ENCODE peak calls at places on chromosome 19, in nine cellular contexts. S is foreskin keratinocyte; Q is gastrocnemius medialis; G is left ventricle myocardium inferior; A is heart right ventricle; F is GM06990; V is CD4-positive, alpha-beta T cell; Y is CD8-positive, alpha-beta memory T cell; W is endodermal cell. X is an unnamed sample. For H3K27me3, the result is how much of the 10 kb centered on the place peaks cover.

GRCh38 chr19:11373166-11373884 is 1.1 kb upstream of the SWSAP1 start:
- DNase-seq in S (peak), Q (no peak), G (no peak), A (no peak), F (no peak), V (no peak), Y (no peak), W (peak), X (no peak)

GRCh38 chr19:35717665-35718344 is at the start of gene KMT2B:
- DNase-seq in S (peak), Q (peak), G (no peak), A (no peak), F (peak), V (no peak), Y (no peak), W (no peak), X (no peak)

GRCh38 chr19:8208710-8209110 is 460 bp upstream of the CERS4 start:
- DNase-seq in S (no peak), Q (no peak), G (peak), A (no peak), F (no peak), V (no peak), Y (no peak), W (no peak), X (peak)

GRCh38 chr19:4803736-4804695 is 12.5 kb downstream of the FEM1A start:
- DNase-seq in S (no peak), Q (peak), G (no peak), A (peak), F (peak), V (peak), Y (peak), W (peak), X (no peak)

GRCh38 chr19:8585894-8586750 is 8.9 kb upstream of the MYO1F start:
- DNase-seq in S (no peak), Q (no peak), G (peak), A (no peak), F (no peak), V (peak), Y (peak), W (peak), X (no peak)

GRCh38 chr19:47754206-47755064 is 9.1 kb downstream of the NOP53 start:
- DNase-seq in S (no peak), Q (no peak), G (no peak), A (no peak), F (no peak), V (no peak), Y (no peak), W (no peak), X (peak)

GRCh38 chr19:35714601-35715354 is 3.0 kb upstream of the KMT2B start:
- DNase-seq in S (no peak), Q (no peak), G (no peak), A (no peak), F (no peak), V (no peak), Y (no peak), W (peak), X (no peak)

GRCh38 chr19:6779204-6779603 is 6.7 kb downstream of the VAV1 start:
- DNase-seq in S (no peak), Q (no peak), G (no peak), A (no peak), F (no peak), V (no peak), Y (no peak), W (no peak), X (no peak)

GRCh38 chr19:51712461-51713081 is 11.2 kb downstream of the HAS1 start:
- DNase-seq in S (peak), Q (no peak), G (no peak), A (no peak), F (no peak), V (no peak), Y (no peak), W (peak), X (no peak)

GRCh38 chr19:39813264-39813998 is 20.5 kb downstream of the DYRK1B start:
- DNase-seq in S (no peak), Q (peak), G (no peak), A (no peak), F (no peak), V (no peak), Y (no peak), W (no peak), X (no peak)

GRCh38 chr19:44803442-44804428 is 5.2 kb upstream of the BCAM start:
- DNase-seq in S (no peak), Q (no peak), G (no peak), A (no peak), F (no peak), V (no peak), Y (no peak), W (no peak), X (no peak)

GRCh38 chr19:7456964-7457541 is 31.8 kb downstream of the PEX11G start:
- DNase-seq in S (peak), Q (no peak), G (no peak), A (no peak), F (no peak), V (no peak), Y (no peak), W (no peak), X (no peak)

GRCh38 chr19:12284631-12285030 is 10.1 kb downstream of the ZNF44 start:
- DNase-seq in S (no peak), Q (no peak), G (no peak), A (no peak), F (no peak), V (no peak), Y (no peak), W (no peak), X (no peak)

GRCh38 chr19:1860133-1860775 is 3.1 kb downstream of the KLF16 start:
- DNase-seq in S (no peak), Q (no peak), G (no peak), A (peak), F (no peak), V (peak), Y (no peak), W (peak), X (no peak)

GRCh38 chr19:44142014-44142523 is 715 bp downstream of the ZNF234 start:
- DNase-seq in S (peak), Q (no peak), G (no peak), A (peak), F (no peak), V (no peak), Y (no peak), W (peak), X (no peak)

GRCh38 chr19:5889288-5889971 is 14.2 kb downstream of the NDUFA11 start:
- DNase-seq in S (no peak), Q (no peak), G (no peak), A (no peak), F (no peak), V (no peak), Y (no peak), W (no peak), X (no peak)

GRCh38 chr19:38676023-38676877 is 28.8 kb downstream of the ACTN4 start:
- DNase-seq in S (peak), Q (no peak), G (no peak), A (peak), F (no peak), V (no peak), Y (no peak), W (no peak), X (no peak)

GRCh38 chr19:3710265-3710812 is 2.2 kb downstream of the TJP3 start:
- DNase-seq in S (no peak), Q (peak), G (peak), A (peak), F (no peak), V (no peak), Y (no peak), W (peak), X (no peak)

GRCh38 chr19:18639706-18640105 is 2.9 kb downstream of the KLHL26 start:
- DNase-seq in S (no peak), Q (no peak), G (no peak), A (no peak), F (no peak), V (no peak), Y (no peak), W (no peak), X (no peak)

GRCh38 chr19:6035026-6035425 is 57.1 kb upstream of the RANBP3 start:
- DNase-seq in S (no peak), Q (no peak), G (no peak), A (no peak), F (no peak), V (no peak), Y (no peak), W (no peak), X (no peak)

GRCh38 chr19:58519087-58519354 is 589 bp downstream of the ZBTB45 start:
- DNase-seq in S (peak), Q (peak), G (peak), A (peak), F (no peak), V (peak), Y (peak), W (peak), X (peak)

GRCh38 chr19:43316591-43317319 is 36.7 kb upstream of the CD177 start:
- DNase-seq in S (no peak), Q (no peak), G (no peak), A (no peak), F (no peak), V (no peak), Y (no peak), W (peak), X (no peak)

GRCh38 chr19:8399681-8400188 is 9.6 kb downstream of the RAB11B start:
- DNase-seq in S (no peak), Q (no peak), G (no peak), A (no peak), F (no peak), V (no peak), Y (no peak), W (no peak), X (no peak)

GRCh38 chr19:45423033-45423588 is 606 bp downstream of the ERCC1 start:
- DNase-seq in S (no peak), Q (no peak), G (no peak), A (no peak), F (no peak), V (peak), Y (no peak), W (no peak), X (no peak)

GRCh38 chr19:39104104-39104708 is 20.0 kb downstream of the ACP7 start:
- DNase-seq in S (no peak), Q (no peak), G (no peak), A (no peak), F (no peak), V (no peak), Y (no peak), W (no peak), X (no peak)

GRCh38 chr19:10013316-10013715 is at the start of gene RDH8:
- DNase-seq in S (no peak), Q (no peak), G (no peak), A (no peak), F (no peak), V (no peak), Y (no peak), W (no peak), X (no peak)

GRCh38 chr19:17073869-17074627 is 1.2 kb downstream of the HAUS8 start:
- DNase-seq in S (no peak), Q (no peak), G (no peak), A (no peak), F (peak), V (no peak), Y (no peak), W (peak), X (no peak)

GRCh38 chr19:18603255-18603957 is 3.2 kb downstream of the CRLF1 start:
- DNase-seq in S (no peak), Q (no peak), G (no peak), A (no peak), F (no peak), V (no peak), Y (no peak), W (peak), X (no peak)

GRCh38 chr19:1591421-1592022 is 1.1 kb downstream of the MBD3 start:
- DNase-seq in S (no peak), Q (peak), G (no peak), A (no peak), F (peak), V (no peak), Y (no peak), W (no peak), X (no peak)

GRCh38 chr19:17282488-17283256 is 971 bp downstream of the ANKLE1 start:
- DNase-seq in S (peak), Q (peak), G (peak), A (peak), F (peak), V (peak), Y (peak), W (peak), X (peak)

GRCh38 chr19:39759457-39760184 is 19.0 kb upstream of the LEUTX start:
- DNase-seq in S (peak), Q (no peak), G (no peak), A (no peak), F (peak), V (no peak), Y (no peak), W (no peak), X (no peak)

GRCh38 chr19:2271516-2272103 is 10.4 kb downstream of the PEAK3 start:
- DNase-seq in S (peak), Q (peak), G (no peak), A (no peak), F (no peak), V (no peak), Y (no peak), W (no peak), X (peak)

GRCh38 chr19:47436712-47437401 is 17.5 kb upstream of the MEIS3 start:
- DNase-seq in S (no peak), Q (peak), G (peak), A (peak), F (peak), V (peak), Y (peak), W (peak), X (peak)

GRCh38 chr19:46634656-46635218 is 1.3 kb downstream of the GNG8 start:
- DNase-seq in S (no peak), Q (no peak), G (no peak), A (no peak), F (no peak), V (no peak), Y (no peak), W (peak), X (no peak)

GRCh38 chr19:6232567-6232966 is 47.2 kb downstream of the MLLT1 start:
- DNase-seq in S (peak), Q (no peak), G (no peak), A (no peak), F (no peak), V (no peak), Y (no peak), W (no peak), X (peak)

GRCh38 chr19:4744451-4745170 is 21.0 kb upstream of the DPP9 start:
- DNase-seq in S (peak), Q (peak), G (no peak), A (peak), F (no peak), V (no peak), Y (no peak), W (no peak), X (no peak)

GRCh38 chr19:10419646-10420443 is 493 bp upstream of the PDE4A start:
- DNase-seq in S (peak), Q (no peak), G (no peak), A (no peak), F (peak), V (no peak), Y (no peak), W (peak), X (no peak)

GRCh38 chr19:49065905-49066512 is 1.4 kb upstream of the NTF4 start:
- DNase-seq in S (no peak), Q (peak), G (no peak), A (no peak), F (no peak), V (no peak), Y (no peak), W (peak), X (no peak)

GRCh38 chr19:50703915-50704548 is 15.6 kb downstream of the SHANK1 start:
- DNase-seq in S (no peak), Q (no peak), G (no peak), A (no peak), F (no peak), V (no peak), Y (no peak), W (peak), X (no peak)

GRCh38 chr19:50702870-50703829 is 16.5 kb downstream of the SHANK1 start:
- DNase-seq in S (no peak), Q (no peak), G (no peak), A (no peak), F (no peak), V (no peak), Y (no peak), W (peak), X (no peak)

GRCh38 chr19:50705422-50706019 is 14.1 kb downstream of the SHANK1 start:
- DNase-seq in S (peak), Q (no peak), G (no peak), A (no peak), F (no peak), V (no peak), Y (no peak), W (peak), X (no peak)

GRCh38 chr19:50701367-50701985 is 18.1 kb downstream of the SHANK1 start:
- DNase-seq in S (no peak), Q (no peak), G (no peak), A (no peak), F (no peak), V (no peak), Y (no peak), W (no peak), X (no peak)

GRCh38 chr19:50702158-50702869 is 17.3 kb downstream of the SHANK1 start:
- DNase-seq in S (no peak), Q (no peak), G (no peak), A (no peak), F (no peak), V (no peak), Y (no peak), W (no peak), X (no peak)
- H3K27me3 ChIP-seq in S (under half), Q (under half), G (half or more), A (half or more), F (under half), V (under half), Y (under half), W (under half), X (half or more)

GRCh38 chr19:42152285-42152684 is 20.0 kb upstream of the POU2F2 start:
- DNase-seq in S (no peak), Q (no peak), G (no peak), A (no peak), F (no peak), V (no peak), Y (no peak), W (no peak), X (no peak)

GRCh38 chr19:42154471-42155323 is 22.5 kb upstream of the POU2F2 start:
- DNase-seq in S (no peak), Q (no peak), G (no peak), A (no peak), F (no peak), V (no peak), Y (no peak), W (no peak), X (no peak)

GRCh38 chr19:42152876-42153275 is 20.6 kb upstream of the POU2F2 start:
- DNase-seq in S (no peak), Q (no peak), G (no peak), A (no peak), F (no peak), V (no peak), Y (no peak), W (no peak), X (no peak)

GRCh38 chr19:42155796-42156195 is 23.6 kb upstream of the POU2F2 start:
- DNase-seq in S (no peak), Q (no peak), G (no peak), A (no peak), F (no peak), V (no peak), Y (no peak), W (no peak), X (no peak)

GRCh38 chr19:42153606-42154405 is 21.6 kb upstream of the POU2F2 start:
- DNase-seq in S (no peak), Q (no peak), G (no peak), A (no peak), F (no peak), V (no peak), Y (no peak), W (no peak), X (no peak)
- H3K27me3 ChIP-seq in S (half or more), Q (under half), G (half or more), A (half or more), F (under half), V (under half), Y (under half), W (under half), X (half or more)

GRCh38 chr19:55084416-55084815 is 8.7 kb downstream of the EPS8L1 start:
- DNase-seq in S (no peak), Q (no peak), G (no peak), A (no peak), F (no peak), V (no peak), Y (no peak), W (no peak), X (no peak)

GRCh38 chr19:55080915-55081772 is 5.5 kb downstream of the EPS8L1 start:
- DNase-seq in S (peak), Q (peak), G (peak), A (peak), F (peak), V (peak), Y (peak), W (peak), X (no peak)

GRCh38 chr19:55082023-55082851 is 6.6 kb downstream of the EPS8L1 start:
- DNase-seq in S (no peak), Q (no peak), G (no peak), A (peak), F (peak), V (peak), Y (peak), W (peak), X (peak)

GRCh38 chr19:55081773-55082022 is 6.0 kb downstream of the EPS8L1 start:
- DNase-seq in S (no peak), Q (no peak), G (no peak), A (no peak), F (no peak), V (no peak), Y (no peak), W (no peak), X (no peak)

DNA sequence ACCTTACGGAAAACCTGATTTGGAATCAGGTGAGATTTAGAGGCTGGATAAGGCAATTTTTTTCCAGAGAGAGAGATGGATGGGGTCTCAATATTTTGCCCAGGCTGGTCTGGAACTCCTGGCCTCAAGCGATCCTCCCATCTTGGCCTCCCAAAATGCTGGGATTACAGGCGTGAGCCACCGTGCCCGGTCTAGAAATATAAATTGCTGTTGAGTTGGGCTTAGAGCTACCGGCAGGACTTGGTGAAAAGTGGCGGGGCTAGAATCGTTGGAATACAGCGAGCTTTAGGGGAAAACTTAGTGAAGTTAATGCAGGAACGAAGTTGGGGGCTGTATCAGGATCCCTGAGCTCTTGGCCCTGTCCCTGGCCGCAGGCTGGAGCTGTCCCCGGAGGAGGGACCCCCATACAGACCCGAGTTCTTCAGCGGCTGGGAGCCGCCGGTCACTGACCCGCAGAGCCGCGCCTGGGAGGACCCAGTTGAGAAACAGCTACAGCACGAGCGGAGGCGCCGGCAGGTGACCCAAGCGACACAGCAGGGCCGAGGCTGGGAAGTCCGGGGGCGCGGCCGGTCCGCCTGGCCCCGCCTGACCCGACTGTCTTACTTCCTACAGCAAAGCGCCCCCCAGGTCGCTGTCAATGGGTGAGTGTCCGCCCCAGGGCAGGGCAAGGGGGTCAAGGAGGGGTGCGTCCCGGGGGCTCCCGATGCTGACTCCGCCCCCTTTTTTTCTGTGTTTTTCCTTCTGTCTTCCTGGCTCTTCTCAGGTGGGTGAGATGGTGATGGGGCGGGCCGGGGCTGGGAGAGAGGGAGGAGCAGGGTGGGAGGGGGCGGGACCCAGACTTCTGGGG is 7.6 kb downstream of the EPS8L1 start:
- DNase-seq in S (no peak), Q (no peak), G (no peak), A (no peak), F (no peak), V (no peak), Y (no peak), W (peak), X (no peak)
- H3K27me3 ChIP-seq in S (under half), Q (half or more), G (half or more), A (half or more), F (under half), V (half or more), Y (under half), W (half or more), X (half or more)

GRCh38 chr19:50232600-50232999 is 29.2 kb downstream of the MYH14 start:
- DNase-seq in S (no peak), Q (no peak), G (no peak), A (no peak), F (no peak), V (no peak), Y (no peak), W (no peak), X (no peak)

GRCh38 chr19:50233308-50233910 is 30.0 kb downstream of the MYH14 start:
- DNase-seq in S (no peak), Q (peak), G (no peak), A (no peak), F (no peak), V (no peak), Y (no peak), W (no peak), X (no peak)

GRCh38 chr19:50226536-50226935 is 23.1 kb downstream of the MYH14 start:
- DNase-seq in S (no peak), Q (no peak), G (no peak), A (no peak), F (no peak), V (no peak), Y (no peak), W (no peak), X (no peak)

GRCh38 chr19:50230379-50231351 is 27.2 kb downstream of the MYH14 start:
- DNase-seq in S (no peak), Q (peak), G (peak), A (no peak), F (no peak), V (no peak), Y (no peak), W (peak), X (no peak)

DNA sequence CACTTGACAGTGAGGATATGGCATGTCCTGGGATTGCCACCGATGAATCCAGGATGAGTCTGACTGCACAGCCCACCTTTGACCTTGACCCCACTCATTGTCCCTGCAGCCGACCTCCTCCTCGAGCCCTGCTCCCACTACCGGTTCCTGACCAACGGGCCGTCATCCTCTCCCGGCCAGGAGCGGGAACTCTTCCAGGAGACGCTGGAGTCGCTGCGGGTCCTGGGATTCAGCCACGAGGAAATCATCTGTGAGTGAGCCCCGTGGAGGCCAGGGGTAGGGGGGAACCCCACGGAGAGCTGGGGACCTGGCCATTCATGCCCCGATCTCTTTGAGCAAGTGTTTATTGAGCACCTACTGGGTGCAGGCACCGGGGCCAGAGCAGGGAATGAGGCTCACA is 28.4 kb downstream of the MYH14 start:
- DNase-seq in S (no peak), Q (no peak), G (no peak), A (no peak), F (no peak), V (no peak), Y (no peak), W (no peak), X (no peak)
- H3K27me3 ChIP-seq in S (under half), Q (under half), G (under half), A (under half), F (under half), V (under half), Y (under half), W (under half), X (under half)